ENCODE peak calls at places on chromosomes 12 and 14, in ten cellular contexts. U, Y, I, N, M, X, H, C, A and J are unnamed samples. For H3K4me1 and H3K9me3, the result is how much of the 10 kb centered on the place peaks cover.

GRCh38 chr12:53345486-53346195 is 9.5 kb upstream of the SP7 start:
- DNase-seq in M (peak), I (no peak), A (no peak), U (no peak), Y (no peak), N (no peak), C (no peak), X (no peak), H (peak), J (no peak)

GRCh38 chr12:123075591-123076171 is 75.2 kb downstream of the PITPNM2 start:
- DNase-seq in I (no peak), Y (no peak), U (peak), N (peak), C (peak), A (no peak), M (no peak), H (no peak), X (no peak), J (peak)

GRCh38 chr12:104358353-104359003 is 54.9 kb downstream of the EID3 start:
- DNase-seq in A (no peak), H (peak), Y (peak), U (peak), M (peak), I (no peak), X (peak), N (peak), C (peak), J (no peak)

GRCh38 chr12:39368096-39368495 is 74.8 kb downstream of the KIF21A start:
- DNase-seq in M (no peak), U (no peak), Y (no peak), A (no peak), I (no peak), X (no peak), H (no peak), C (no peak), N (no peak), J (no peak)

GRCh38 chr14:101404426-101405170 is 156.7 kb upstream of the DIO3 start:
- DNase-seq in I (no peak), M (no peak), X (no peak), U (no peak), C (peak), H (no peak), A (no peak), N (no peak), Y (no peak), J (no peak)

GRCh38 chr12:2023365-2023764 is 19.1 kb upstream of the DCP1B start:
- DNase-seq in N (no peak), I (no peak), Y (no peak), H (no peak), U (no peak), M (no peak), C (no peak), A (no peak), X (no peak), J (no peak)

GRCh38 chr12:48601013-48601756 is 31.3 kb upstream of the LALBA start:
- DNase-seq in M (no peak), N (no peak), I (no peak), A (no peak), H (no peak), U (peak), X (no peak), C (no peak), Y (no peak), J (no peak)

GRCh38 chr14:21408152-21408551 is 24.3 kb upstream of the SUPT16H start:
- DNase-seq in Y (no peak), C (no peak), H (no peak), X (no peak), I (no peak), N (no peak), U (no peak), M (no peak), A (no peak), J (no peak)

GRCh38 chr12:24902521-24903304 is 46.2 kb downstream of the BCAT1 start:
- DNase-seq in X (no peak), C (no peak), A (no peak), N (no peak), Y (peak), M (no peak), I (no peak), U (peak), H (peak), J (peak)

GRCh38 chr14:75132374-75133086 is 5.7 kb upstream of the NEK9 start:
- DNase-seq in M (peak), H (no peak), N (peak), C (peak), Y (no peak), I (no peak), A (peak), U (peak), X (peak), J (no peak)

GRCh38 chr12:132187646-132188450 is 43.6 kb downstream of the NOC4L start:
- DNase-seq in I (no peak), N (no peak), H (no peak), C (no peak), M (no peak), U (no peak), X (no peak), Y (no peak), A (no peak), J (no peak)

GRCh38 chr12:132186208-132186856 is 42.1 kb downstream of the NOC4L start:
- DNase-seq in H (no peak), A (no peak), Y (no peak), M (no peak), X (no peak), C (no peak), U (no peak), I (no peak), N (no peak), J (no peak)

GRCh38 chr12:132185698-132186097 is 41.4 kb downstream of the NOC4L start:
- DNase-seq in I (no peak), U (no peak), Y (no peak), A (no peak), M (no peak), H (no peak), N (peak), C (no peak), X (no peak), J (no peak)

GRCh38 chr12:132188451-132189298 is 44.4 kb downstream of the NOC4L start:
- DNase-seq in A (no peak), H (no peak), I (no peak), Y (no peak), N (no peak), C (no peak), M (no peak), U (no peak), X (no peak), J (peak)

DNA sequence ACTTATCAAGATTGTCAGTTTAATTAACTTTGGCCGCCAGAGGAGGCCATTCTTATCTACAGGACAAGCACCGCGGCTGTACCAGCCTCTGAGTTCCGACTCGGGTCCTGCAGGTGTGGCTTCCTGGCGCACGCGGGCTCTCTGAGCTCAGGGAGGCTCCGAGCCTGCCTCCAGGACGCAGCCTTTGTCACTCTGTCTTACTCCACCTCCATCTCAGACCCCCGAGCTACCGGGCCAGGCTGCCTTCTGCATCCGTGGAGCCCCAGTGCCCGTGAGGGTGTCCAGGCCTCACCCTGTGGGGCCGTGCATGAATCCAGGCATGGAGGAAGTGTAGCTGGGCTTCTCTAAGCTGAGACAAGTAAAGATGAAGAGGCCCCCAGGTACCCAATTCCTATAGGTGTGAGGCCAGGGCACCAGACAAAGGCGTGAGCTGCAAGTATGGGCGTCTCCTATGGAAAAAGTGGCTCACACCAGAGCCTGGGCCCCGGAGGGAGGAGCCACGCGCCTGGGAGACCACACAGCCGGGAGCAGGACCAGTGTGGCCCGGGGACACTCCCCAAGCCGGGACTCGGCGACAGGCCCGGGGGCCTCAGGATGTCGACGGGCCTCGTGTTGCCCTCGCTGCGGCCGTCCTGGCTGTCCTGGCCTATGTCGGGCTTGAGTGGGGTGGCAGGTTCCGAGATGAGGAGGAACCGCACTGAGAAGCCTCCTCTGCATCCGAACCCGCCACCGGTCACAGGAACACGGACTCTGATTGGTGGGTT is 42.8 kb downstream of the NOC4L start:
- DNase-seq in I (no peak), C (peak), U (no peak), M (no peak), Y (no peak), X (no peak), H (no peak), N (no peak), A (no peak), J (no peak)
- H3K4me1 ChIP-seq in I (under half), C (under half), U (under half), M (under half), Y (under half), X (under half), H (under half), N (under half), A (under half), J (under half)

DNA sequence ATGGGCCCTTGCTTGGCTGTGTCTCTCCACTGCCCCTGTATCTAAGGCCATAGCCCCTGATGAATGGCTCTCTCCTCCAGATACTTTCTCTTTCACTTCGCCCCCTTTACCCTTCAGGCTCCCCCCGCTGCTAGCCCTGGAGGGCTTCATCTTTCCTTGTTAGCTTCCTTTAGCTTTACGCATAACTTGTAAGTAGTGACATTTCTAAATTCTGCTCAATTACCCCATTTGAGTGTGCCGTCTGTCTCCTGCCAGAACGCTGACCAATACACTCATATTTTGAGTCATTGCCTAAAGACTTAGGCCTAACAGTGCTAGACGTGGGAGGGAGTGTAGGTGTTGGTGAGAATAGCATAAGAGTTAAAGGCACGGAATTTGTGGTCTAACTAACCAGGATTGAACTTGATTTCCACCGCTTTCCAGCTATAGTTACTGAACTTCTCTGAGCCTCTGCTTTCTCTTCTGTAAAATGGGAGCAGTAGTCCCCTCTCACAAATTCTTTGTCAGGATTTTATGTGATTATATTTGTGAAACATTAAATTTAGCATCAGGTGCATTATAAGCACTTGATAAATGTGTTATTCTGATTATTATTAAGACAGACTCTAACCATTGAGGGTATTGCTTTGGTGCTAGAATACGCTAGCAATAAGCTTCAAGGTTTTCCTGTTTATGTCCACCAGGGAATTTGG is 129.3 kb downstream of the ZFP36L1 start:
- DNase-seq in M (no peak), Y (no peak), X (no peak), A (no peak), C (no peak), U (no peak), N (no peak), H (no peak), I (no peak), J (no peak)
- H3K27ac ChIP-seq in M (no peak), Y (peak), X (peak), A (no peak), C (no peak), U (no peak), N (peak), H (no peak), I (no peak), J (peak)

GRCh38 chr14:97624985-97625384 is 827.8 kb downstream of the VRK1 start:
- DNase-seq in U (no peak), A (no peak), Y (no peak), I (no peak), C (no peak), X (no peak), M (no peak), N (no peak), H (no peak), J (no peak)
- H3K9me3 ChIP-seq in U (under half), A (under half), Y (under half), I (under half), C (under half), X (under half), M (under half), N (under half), H (under half), J (under half)

DNA sequence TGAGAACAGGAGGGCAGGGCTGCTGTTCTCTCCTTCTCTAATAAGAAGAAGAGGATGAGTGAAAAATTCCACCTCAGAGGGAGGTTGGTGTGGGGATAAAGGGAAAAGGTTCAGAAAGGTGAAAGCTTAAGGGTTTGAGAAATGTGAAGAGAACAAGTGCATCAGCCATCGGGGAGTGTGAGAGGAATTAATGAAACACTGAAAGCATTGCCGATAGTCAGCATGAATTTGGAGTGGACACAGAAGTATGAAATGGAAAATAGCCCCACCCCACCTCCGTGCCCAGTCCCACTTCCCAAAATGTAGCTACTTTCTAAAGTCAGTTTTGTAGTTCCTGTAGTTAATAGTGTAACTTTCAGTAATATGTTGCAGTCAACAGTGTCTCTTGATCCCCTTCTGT is 33.4 kb downstream of the DIP2B start:
- DNase-seq in C (no peak), A (peak), I (no peak), N (no peak), X (no peak), H (no peak), U (no peak), M (no peak), Y (no peak), J (no peak)
- H3K4me1 ChIP-seq in C (under half), A (under half), I (half or more), N (under half), X (under half), H (under half), U (under half), M (under half), Y (under half), J (under half)

GRCh38 chr12:93078577-93078976 is 149.5 kb upstream of the EEA1 start:
- DNase-seq in N (no peak), U (no peak), I (no peak), M (no peak), C (no peak), H (no peak), A (no peak), Y (no peak), X (no peak), J (no peak)

GRCh38 chr12:93080994-93081809 is 152.1 kb upstream of the EEA1 start:
- DNase-seq in H (no peak), X (no peak), N (no peak), I (no peak), U (peak), M (no peak), Y (no peak), A (no peak), C (no peak), J (no peak)

GRCh38 chr12:93079271-93079670 is 150.2 kb upstream of the EEA1 start:
- DNase-seq in M (no peak), X (no peak), N (no peak), A (no peak), U (no peak), Y (no peak), I (no peak), H (no peak), C (no peak), J (no peak)

GRCh38 chr12:93080452-93080851 is 151.4 kb upstream of the EEA1 start:
- DNase-seq in N (no peak), X (no peak), C (no peak), I (no peak), Y (no peak), M (no peak), H (no peak), A (no peak), U (no peak), J (no peak)

GRCh38 chr12:93079976-93080375 is 150.9 kb upstream of the EEA1 start:
- DNase-seq in H (no peak), C (no peak), M (no peak), Y (no peak), X (no peak), U (no peak), N (no peak), I (no peak), A (no peak), J (no peak)
- H3K27ac ChIP-seq in H (no peak), C (no peak), M (no peak), Y (no peak), X (no peak), U (no peak), N (no peak), I (no peak), A (no peak), J (no peak)